ENCODE peak calls at places on chromosome 5, in four cellular contexts. One of them, this sample, is unnamed.

GRCh38 chr5:39491210-39491609 is 66.4 kb upstream of the DAB2 start:
- DNase-seq in Calu3: no peak
- DNase-seq in stimulated activated CD4-positive, alpha-beta T cell treated with anti-CD3 and anti-CD28 coated beads, Interleukin-12 subunit alpha, Interleukin-12 subunit beta, amount 100 ng/mL, for 4 hours: no peak
- DNase-seq in NCI-H1092 treated with DMSO at 0.1 percent for 48 hours: no peak
- DNase-seq in this sample: no peak

GRCh38 chr5:29587806-29588205 is 1605.7 kb upstream of the CDH6 start:
- DNase-seq in Calu3: no peak
- DNase-seq in stimulated activated CD4-positive, alpha-beta T cell treated with anti-CD3 and anti-CD28 coated beads, Interleukin-12 subunit alpha, Interleukin-12 subunit beta, amount 100 ng/mL, for 4 hours: no peak
- DNase-seq in NCI-H1092 treated with DMSO at 0.1 percent for 48 hours: no peak
- DNase-seq in this sample: no peak

GRCh38 chr5:168513861-168514428 is 15.2 kb upstream of the FBLL1 start:
- DNase-seq in Calu3: no peak
- DNase-seq in stimulated activated CD4-positive, alpha-beta T cell treated with anti-CD3 and anti-CD28 coated beads, Interleukin-12 subunit alpha, Interleukin-12 subunit beta, amount 100 ng/mL, for 4 hours: no peak
- DNase-seq in NCI-H1092 treated with DMSO at 0.1 percent for 48 hours: no peak
- DNase-seq in this sample: no peak

GRCh38 chr5:36661446-36662220 is 55.2 kb downstream of the SLC1A3 start:
- DNase-seq in Calu3: no peak
- DNase-seq in stimulated activated CD4-positive, alpha-beta T cell treated with anti-CD3 and anti-CD28 coated beads, Interleukin-12 subunit alpha, Interleukin-12 subunit beta, amount 100 ng/mL, for 4 hours: no peak
- DNase-seq in NCI-H1092 treated with DMSO at 0.1 percent for 48 hours: no peak
- DNase-seq in this sample: no peak

GRCh38 chr5:102666164-102666951 is 88.7 kb upstream of the PAM start:
- DNase-seq in Calu3: no peak
- DNase-seq in stimulated activated CD4-positive, alpha-beta T cell treated with anti-CD3 and anti-CD28 coated beads, Interleukin-12 subunit alpha, Interleukin-12 subunit beta, amount 100 ng/mL, for 4 hours: no peak
- DNase-seq in NCI-H1092 treated with DMSO at 0.1 percent for 48 hours: peak; percentile 57
- DNase-seq in this sample: no peak

GRCh38 chr5:74251106-74252032 is 389.2 kb downstream of the ENC1 start:
- DNase-seq in Calu3: peak; percentile 24
- DNase-seq in stimulated activated CD4-positive, alpha-beta T cell treated with anti-CD3 and anti-CD28 coated beads, Interleukin-12 subunit alpha, Interleukin-12 subunit beta, amount 100 ng/mL, for 4 hours: no peak
- DNase-seq in NCI-H1092 treated with DMSO at 0.1 percent for 48 hours: no peak
- DNase-seq in this sample: no peak

GRCh38 chr5:180601591-180602480 is 10.5 kb upstream of the SCGB3A1 start:
- DNase-seq in Calu3: no peak
- DNase-seq in stimulated activated CD4-positive, alpha-beta T cell treated with anti-CD3 and anti-CD28 coated beads, Interleukin-12 subunit alpha, Interleukin-12 subunit beta, amount 100 ng/mL, for 4 hours: no peak
- DNase-seq in NCI-H1092 treated with DMSO at 0.1 percent for 48 hours: no peak
- DNase-seq in this sample: peak; percentile 21

GRCh38 chr5:127092690-127093089 is 19.4 kb upstream of the C5orf63 start:
- DNase-seq in Calu3: no peak
- DNase-seq in stimulated activated CD4-positive, alpha-beta T cell treated with anti-CD3 and anti-CD28 coated beads, Interleukin-12 subunit alpha, Interleukin-12 subunit beta, amount 100 ng/mL, for 4 hours: no peak
- DNase-seq in NCI-H1092 treated with DMSO at 0.1 percent for 48 hours: no peak
- DNase-seq in this sample: no peak

GRCh38 chr5:142529626-142530278 is 156.1 kb downstream of the FGF1 start:
- DNase-seq in Calu3: peak; percentile 48
- DNase-seq in stimulated activated CD4-positive, alpha-beta T cell treated with anti-CD3 and anti-CD28 coated beads, Interleukin-12 subunit alpha, Interleukin-12 subunit beta, amount 100 ng/mL, for 4 hours: no peak
- DNase-seq in NCI-H1092 treated with DMSO at 0.1 percent for 48 hours: no peak
- DNase-seq in this sample: no peak

GRCh38 chr5:88745093-88745696 is 137.8 kb downstream of the MEF2C start:
- DNase-seq in Calu3: no peak
- DNase-seq in stimulated activated CD4-positive, alpha-beta T cell treated with anti-CD3 and anti-CD28 coated beads, Interleukin-12 subunit alpha, Interleukin-12 subunit beta, amount 100 ng/mL, for 4 hours: no peak
- DNase-seq in NCI-H1092 treated with DMSO at 0.1 percent for 48 hours: no peak
- DNase-seq in this sample: peak; percentile 7

GRCh38 chr5:3896098-3896497 is 300.5 kb downstream of the IRX1 start:
- DNase-seq in Calu3: no peak
- DNase-seq in stimulated activated CD4-positive, alpha-beta T cell treated with anti-CD3 and anti-CD28 coated beads, Interleukin-12 subunit alpha, Interleukin-12 subunit beta, amount 100 ng/mL, for 4 hours: no peak
- DNase-seq in NCI-H1092 treated with DMSO at 0.1 percent for 48 hours: no peak
- DNase-seq in this sample: no peak

GRCh38 chr5:54404568-54404967 is 50.9 kb upstream of the HSPB3 start:
- DNase-seq in Calu3: no peak
- DNase-seq in stimulated activated CD4-positive, alpha-beta T cell treated with anti-CD3 and anti-CD28 coated beads, Interleukin-12 subunit alpha, Interleukin-12 subunit beta, amount 100 ng/mL, for 4 hours: no peak
- DNase-seq in NCI-H1092 treated with DMSO at 0.1 percent for 48 hours: no peak
- DNase-seq in this sample: no peak

GRCh38 chr5:92980491-92980890 is 600.5 kb downstream of the NR2F1-AS1 start:
- DNase-seq in Calu3: no peak
- DNase-seq in stimulated activated CD4-positive, alpha-beta T cell treated with anti-CD3 and anti-CD28 coated beads, Interleukin-12 subunit alpha, Interleukin-12 subunit beta, amount 100 ng/mL, for 4 hours: no peak
- DNase-seq in NCI-H1092 treated with DMSO at 0.1 percent for 48 hours: no peak
- DNase-seq in this sample: no peak

GRCh38 chr5:11468334-11469039 is 435.8 kb downstream of the CTNND2 start:
- DNase-seq in Calu3: no peak
- DNase-seq in stimulated activated CD4-positive, alpha-beta T cell treated with anti-CD3 and anti-CD28 coated beads, Interleukin-12 subunit alpha, Interleukin-12 subunit beta, amount 100 ng/mL, for 4 hours: no peak
- DNase-seq in NCI-H1092 treated with DMSO at 0.1 percent for 48 hours: no peak
- DNase-seq in this sample: no peak

GRCh38 chr5:135454946-135455345 is 2.8 kb upstream of the TIFAB start:
- DNase-seq in Calu3: no peak
- DNase-seq in stimulated activated CD4-positive, alpha-beta T cell treated with anti-CD3 and anti-CD28 coated beads, Interleukin-12 subunit alpha, Interleukin-12 subunit beta, amount 100 ng/mL, for 4 hours: no peak
- DNase-seq in NCI-H1092 treated with DMSO at 0.1 percent for 48 hours: no peak
- DNase-seq in this sample: no peak

GRCh38 chr5:66840527-66841013 is 244.4 kb downstream of the MAST4 start:
- DNase-seq in Calu3: no peak
- DNase-seq in stimulated activated CD4-positive, alpha-beta T cell treated with anti-CD3 and anti-CD28 coated beads, Interleukin-12 subunit alpha, Interleukin-12 subunit beta, amount 100 ng/mL, for 4 hours: no peak
- DNase-seq in NCI-H1092 treated with DMSO at 0.1 percent for 48 hours: no peak
- DNase-seq in this sample: no peak

GRCh38 chr5:68529581-68529980 is 314.0 kb downstream of the PIK3R1 start:
- DNase-seq in Calu3: no peak
- DNase-seq in stimulated activated CD4-positive, alpha-beta T cell treated with anti-CD3 and anti-CD28 coated beads, Interleukin-12 subunit alpha, Interleukin-12 subunit beta, amount 100 ng/mL, for 4 hours: no peak
- DNase-seq in NCI-H1092 treated with DMSO at 0.1 percent for 48 hours: no peak
- DNase-seq in this sample: no peak

GRCh38 chr5:89208392-89208791 is 325.4 kb upstream of the MEF2C start:
- DNase-seq in Calu3: no peak
- DNase-seq in stimulated activated CD4-positive, alpha-beta T cell treated with anti-CD3 and anti-CD28 coated beads, Interleukin-12 subunit alpha, Interleukin-12 subunit beta, amount 100 ng/mL, for 4 hours: no peak
- DNase-seq in NCI-H1092 treated with DMSO at 0.1 percent for 48 hours: no peak
- DNase-seq in this sample: no peak

GRCh38 chr5:638501-639252 is 26.5 kb downstream of the CEP72 start:
- DNase-seq in Calu3: no peak
- DNase-seq in stimulated activated CD4-positive, alpha-beta T cell treated with anti-CD3 and anti-CD28 coated beads, Interleukin-12 subunit alpha, Interleukin-12 subunit beta, amount 100 ng/mL, for 4 hours: no peak
- DNase-seq in NCI-H1092 treated with DMSO at 0.1 percent for 48 hours: no peak
- DNase-seq in this sample: no peak

GRCh38 chr5:15526413-15526812 is 26.4 kb downstream of the FBXL7 start:
- DNase-seq in Calu3: no peak
- DNase-seq in stimulated activated CD4-positive, alpha-beta T cell treated with anti-CD3 and anti-CD28 coated beads, Interleukin-12 subunit alpha, Interleukin-12 subunit beta, amount 100 ng/mL, for 4 hours: no peak
- DNase-seq in NCI-H1092 treated with DMSO at 0.1 percent for 48 hours: no peak
- DNase-seq in this sample: no peak

GRCh38 chr5:179264053-179264540 is 81.2 kb downstream of the ADAMTS2 start:
- DNase-seq in Calu3: no peak
- DNase-seq in stimulated activated CD4-positive, alpha-beta T cell treated with anti-CD3 and anti-CD28 coated beads, Interleukin-12 subunit alpha, Interleukin-12 subunit beta, amount 100 ng/mL, for 4 hours: no peak
- DNase-seq in NCI-H1092 treated with DMSO at 0.1 percent for 48 hours: no peak
- DNase-seq in this sample: no peak

GRCh38 chr5:174970502-174970901 is 246.1 kb downstream of the MSX2 start:
- DNase-seq in Calu3: no peak
- DNase-seq in stimulated activated CD4-positive, alpha-beta T cell treated with anti-CD3 and anti-CD28 coated beads, Interleukin-12 subunit alpha, Interleukin-12 subunit beta, amount 100 ng/mL, for 4 hours: no peak
- DNase-seq in NCI-H1092 treated with DMSO at 0.1 percent for 48 hours: no peak
- DNase-seq in this sample: no peak

GRCh38 chr5:154520861-154521453 is 42.9 kb upstream of the HAND1 start:
- DNase-seq in Calu3: peak; percentile 70
- DNase-seq in stimulated activated CD4-positive, alpha-beta T cell treated with anti-CD3 and anti-CD28 coated beads, Interleukin-12 subunit alpha, Interleukin-12 subunit beta, amount 100 ng/mL, for 4 hours: no peak
- DNase-seq in NCI-H1092 treated with DMSO at 0.1 percent for 48 hours: peak; percentile 21
- DNase-seq in this sample: peak; percentile 56

GRCh38 chr5:98775962-98776687 is 2.7 kb downstream of the RGMB start:
- DNase-seq in Calu3: no peak
- DNase-seq in stimulated activated CD4-positive, alpha-beta T cell treated with anti-CD3 and anti-CD28 coated beads, Interleukin-12 subunit alpha, Interleukin-12 subunit beta, amount 100 ng/mL, for 4 hours: no peak
- DNase-seq in NCI-H1092 treated with DMSO at 0.1 percent for 48 hours: no peak
- DNase-seq in this sample: no peak

GRCh38 chr5:175654346-175654745 is 3.5 kb upstream of the HRH2 start:
- DNase-seq in Calu3: no peak
- DNase-seq in stimulated activated CD4-positive, alpha-beta T cell treated with anti-CD3 and anti-CD28 coated beads, Interleukin-12 subunit alpha, Interleukin-12 subunit beta, amount 100 ng/mL, for 4 hours: no peak
- DNase-seq in NCI-H1092 treated with DMSO at 0.1 percent for 48 hours: peak; percentile 81
- DNase-seq in this sample: no peak

GRCh38 chr5:116841734-116842133 is 267.1 kb upstream of the SEMA6A start:
- DNase-seq in Calu3: no peak
- DNase-seq in stimulated activated CD4-positive, alpha-beta T cell treated with anti-CD3 and anti-CD28 coated beads, Interleukin-12 subunit alpha, Interleukin-12 subunit beta, amount 100 ng/mL, for 4 hours: no peak
- DNase-seq in NCI-H1092 treated with DMSO at 0.1 percent for 48 hours: no peak
- DNase-seq in this sample: no peak

GRCh38 chr5:151134228-151134627 is 23.4 kb downstream of the ANXA6 start:
- DNase-seq in Calu3: no peak
- DNase-seq in stimulated activated CD4-positive, alpha-beta T cell treated with anti-CD3 and anti-CD28 coated beads, Interleukin-12 subunit alpha, Interleukin-12 subunit beta, amount 100 ng/mL, for 4 hours: no peak
- DNase-seq in NCI-H1092 treated with DMSO at 0.1 percent for 48 hours: no peak
- DNase-seq in this sample: no peak

GRCh38 chr5:42579320-42579719 is 156.1 kb downstream of the GHR start:
- DNase-seq in Calu3: no peak
- DNase-seq in stimulated activated CD4-positive, alpha-beta T cell treated with anti-CD3 and anti-CD28 coated beads, Interleukin-12 subunit alpha, Interleukin-12 subunit beta, amount 100 ng/mL, for 4 hours: no peak
- DNase-seq in NCI-H1092 treated with DMSO at 0.1 percent for 48 hours: no peak
- DNase-seq in this sample: no peak

GRCh38 chr5:33166522-33166921 is 274.2 kb upstream of the TARS1 start:
- DNase-seq in Calu3: no peak
- DNase-seq in stimulated activated CD4-positive, alpha-beta T cell treated with anti-CD3 and anti-CD28 coated beads, Interleukin-12 subunit alpha, Interleukin-12 subunit beta, amount 100 ng/mL, for 4 hours: no peak
- DNase-seq in NCI-H1092 treated with DMSO at 0.1 percent for 48 hours: no peak
- DNase-seq in this sample: no peak

GRCh38 chr5:154296525-154297159 is 106.1 kb downstream of the GALNT10 start:
- DNase-seq in Calu3: peak; percentile 48
- DNase-seq in stimulated activated CD4-positive, alpha-beta T cell treated with anti-CD3 and anti-CD28 coated beads, Interleukin-12 subunit alpha, Interleukin-12 subunit beta, amount 100 ng/mL, for 4 hours: no peak
- DNase-seq in NCI-H1092 treated with DMSO at 0.1 percent for 48 hours: no peak
- DNase-seq in this sample: no peak

GRCh38 chr5:72160299-72160698 is 53.0 kb downstream of the MAP1B start:
- DNase-seq in Calu3: no peak
- DNase-seq in stimulated activated CD4-positive, alpha-beta T cell treated with anti-CD3 and anti-CD28 coated beads, Interleukin-12 subunit alpha, Interleukin-12 subunit beta, amount 100 ng/mL, for 4 hours: no peak
- DNase-seq in NCI-H1092 treated with DMSO at 0.1 percent for 48 hours: no peak
- DNase-seq in this sample: no peak

GRCh38 chr5:98102926-98103325 is 670.5 kb upstream of the RGMB start:
- DNase-seq in Calu3: no peak
- DNase-seq in stimulated activated CD4-positive, alpha-beta T cell treated with anti-CD3 and anti-CD28 coated beads, Interleukin-12 subunit alpha, Interleukin-12 subunit beta, amount 100 ng/mL, for 4 hours: no peak
- DNase-seq in NCI-H1092 treated with DMSO at 0.1 percent for 48 hours: no peak
- DNase-seq in this sample: no peak

This sample was measured in HuH-7.5.